ENCODE peak calls at places on chromosomes 7 and 10, in seven cellular contexts. Y, F, L, T, Q, O and J are unnamed samples.

GRCh38 chr10:21194510-21194993 is 297.4 kb upstream of the NEBL start:
- DNase-seq in Y (no peak), O (no peak), T (no peak), L (no peak), Q (no peak), F (no peak), J (peak)

GRCh38 chr7:31545549-31545948 is 31.7 kb downstream of the ITPRID1 start:
- DNase-seq in Y (no peak), T (no peak), Q (no peak), O (no peak), L (no peak), F (no peak), J (no peak)

GRCh38 chr7:148485618-148486017 is 104.9 kb upstream of the C7orf33 start:
- DNase-seq in F (no peak), T (no peak), Y (no peak), Q (no peak), O (no peak), L (no peak), J (peak)

GRCh38 chr7:81245353-81245752 is 326.5 kb upstream of the SEMA3C start:
- DNase-seq in T (no peak), Y (no peak), L (no peak), F (no peak), O (no peak), Q (no peak), J (no peak)

GRCh38 chr7:761631-762030 is 34.5 kb upstream of the PRKAR1B start:
- DNase-seq in F (no peak), T (no peak), L (no peak), O (no peak), Y (no peak), Q (no peak), J (no peak)

GRCh38 chr7:92639213-92639896 is 49.2 kb upstream of the FAM133B start:
- DNase-seq in L (no peak), O (no peak), F (no peak), T (no peak), Y (no peak), Q (no peak), J (no peak)

GRCh38 chr7:150365673-150366398 is 2.8 kb upstream of the REPIN1 start:
- DNase-seq in Y (peak), L (no peak), T (no peak), Q (no peak), O (peak), F (no peak), J (no peak)

GRCh38 chr10:124185074-124185473 is 91.7 kb upstream of the CHST15 start:
- DNase-seq in Y (no peak), O (no peak), F (no peak), Q (no peak), L (no peak), T (no peak), J (no peak)

GRCh38 chr7:1192171-1192676 is 32.2 kb upstream of the ZFAND2A start:
- DNase-seq in L (peak), F (peak), Q (no peak), T (no peak), O (no peak), Y (no peak), J (peak)

GRCh38 chr7:149196705-149197171 is 1.4 kb downstream of the ZNF282 start:
- DNase-seq in O (peak), F (peak), Y (no peak), L (peak), T (peak), Q (no peak), J (no peak)

GRCh38 chr7:128000854-128001265 is 30.4 kb downstream of the LRRC4 start:
- DNase-seq in O (no peak), F (no peak), L (no peak), Q (no peak), T (no peak), Y (no peak), J (no peak)

GRCh38 chr7:71198887-71199286 is 66.9 kb downstream of the GALNT17 start:
- DNase-seq in F (no peak), Y (no peak), Q (no peak), O (no peak), T (no peak), L (no peak), J (no peak)

GRCh38 chr10:13758302-13758701 is 171.5 kb downstream of the PRPF18 start:
- DNase-seq in L (no peak), F (no peak), O (no peak), T (no peak), Q (no peak), Y (no peak), J (no peak)

GRCh38 chr7:34759477-34760125 is 101.6 kb downstream of the NPSR1 start:
- DNase-seq in Y (no peak), F (peak), L (no peak), T (no peak), O (no peak), Q (no peak), J (peak)

GRCh38 chr10:132981173-132981555 is 38.8 kb upstream of the CFAP46 start:
- DNase-seq in Y (no peak), L (no peak), T (peak), O (peak), F (no peak), Q (no peak), J (no peak)

GRCh38 chr7:98387544-98388226 is 13.2 kb downstream of the BAIAP2L1 start:
- DNase-seq in F (no peak), O (no peak), T (peak), Q (no peak), Y (no peak), L (no peak), J (no peak)

GRCh38 chr10:49733866-49734265 is 28.3 kb downstream of the OGDHL start:
- DNase-seq in L (no peak), F (no peak), Q (no peak), Y (no peak), O (no peak), T (no peak), J (no peak)

GRCh38 chr10:49831352-49832040 is 69.4 kb upstream of the OGDHL start:
- DNase-seq in F (peak), L (peak), O (no peak), Y (no peak), T (no peak), Q (no peak), J (peak)

GRCh38 chr7:19964198-19964597 is 190.8 kb upstream of the TMEM196 start:
- DNase-seq in F (peak), Q (no peak), O (no peak), Y (no peak), L (no peak), T (no peak), J (no peak)

GRCh38 chr7:44046321-44047061 is 2.0 kb downstream of the DBNL start:
- DNase-seq in O (peak), Y (peak), L (no peak), F (no peak), Q (no peak), T (peak), J (no peak)

GRCh38 chr10:45370202-45370955 is 3.6 kb upstream of the ALOX5 start:
- DNase-seq in Y (no peak), F (no peak), T (no peak), O (no peak), L (no peak), Q (no peak), J (no peak)

GRCh38 chr10:19699299-19699698 is 116.9 kb upstream of the PLXDC2 start:
- DNase-seq in L (no peak), O (no peak), F (no peak), Y (no peak), Q (no peak), T (no peak), J (no peak)

GRCh38 chr7:137501561-137501960 is 158.0 kb upstream of the PTN start:
- DNase-seq in O (no peak), F (no peak), Q (no peak), Y (no peak), L (peak), T (no peak), J (no peak)

GRCh38 chr7:87253589-87254087 is 34.1 kb upstream of the TMEM243 start:
- DNase-seq in O (no peak), Q (no peak), T (no peak), Y (no peak), F (no peak), L (no peak), J (no peak)

GRCh38 chr7:156751319-156751718 is 110.7 kb downstream of the RNF32 start:
- DNase-seq in L (peak), F (peak), Q (no peak), O (no peak), T (no peak), Y (no peak), J (no peak)

GRCh38 chr10:24617771-24618396 is 105.8 kb downstream of the ARHGAP21 start:
- DNase-seq in Q (peak), O (peak), Y (no peak), L (no peak), F (peak), T (no peak), J (peak)

GRCh38 chr7:40646717-40647116 is 511.9 kb downstream of the SUGCT start:
- DNase-seq in O (no peak), L (no peak), F (no peak), T (no peak), Q (no peak), Y (no peak), J (no peak)

GRCh38 chr7:28155964-28156363 is 24.6 kb downstream of the JAZF1 start:
- DNase-seq in Q (no peak), Y (no peak), T (no peak), F (peak), O (no peak), L (peak), J (no peak)

GRCh38 chr7:79868010-79868409 is 266.6 kb upstream of the GNAI1 start:
- DNase-seq in F (no peak), Q (no peak), L (no peak), T (no peak), Y (no peak), O (no peak), J (no peak)

GRCh38 chr7:117014099-117014656 is 60.9 kb downstream of the ST7 start:
- DNase-seq in O (no peak), T (no peak), L (no peak), Y (no peak), Q (no peak), F (no peak), J (no peak)

GRCh38 chr7:142476077-142476476 is 218.2 kb upstream of the PRSS58 start:
- DNase-seq in L (no peak), Q (no peak), T (no peak), O (no peak), Y (no peak), F (no peak), J (no peak)

GRCh38 chr10:31758495-31758894 is 170.1 kb downstream of the ARHGAP12 start:
- DNase-seq in L (peak), Q (no peak), O (no peak), T (no peak), Y (no peak), F (peak), J (no peak)

GRCh38 chr10:92241158-92241500 is 49.7 kb downstream of the CPEB3 start:
- DNase-seq in Q (no peak), O (no peak), F (peak), L (no peak), T (no peak), Y (no peak), J (peak)

GRCh38 chr10:123637326-123637880 is 28.8 kb upstream of the GPR26 start:
- DNase-seq in O (no peak), Y (no peak), F (peak), T (no peak), L (peak), Q (no peak), J (no peak)

GRCh38 chr7:129786825-129787563 is 165.8 kb downstream of the UBE2H start:
- DNase-seq in L (no peak), F (no peak), O (no peak), Y (no peak), Q (no peak), T (peak), J (no peak)

GRCh38 chr7:151241755-151242096 is 6.8 kb downstream of the SMARCD3 start:
- DNase-seq in L (no peak), F (no peak), Y (no peak), T (peak), O (no peak), Q (no peak), J (no peak)

GRCh38 chr10:5292196-5292735 is 72.5 kb upstream of the UCN3 start:
- DNase-seq in Y (no peak), L (no peak), F (no peak), O (no peak), T (no peak), Q (no peak), J (peak)